ENCODE peak calls at places on chromosomes 12 and 14, in six cellular contexts. X is thoracic aorta, D is IMR-90, A is neural progenitor cell, H is H7, S is mucosa of descending colon. L is an unnamed sample.

GRCh38 chr12:52741378-52742195 is 35.6 kb downstream of the KRT76 start:
- DNase-seq in X (no peak), D (peak; percentile 46), A (peak; percentile 91), H (peak; percentile 87), S (peak; percentile 84), L (peak; percentile 55)

GRCh38 chr12:32586390-32586789 is 92.7 kb upstream of the DNM1L start:
- DNase-seq in X (no peak), D (peak; percentile 54), A (no peak), H (no peak), S (no peak), L (peak; percentile 84)

GRCh38 chr12:114809132-114809531 is 125.2 kb upstream of the TBX3 start:
- DNase-seq in X (no peak), D (no peak), A (no peak), H (no peak), S (no peak), L (no peak)

GRCh38 chr12:115199831-115200230 is 515.9 kb upstream of the TBX3 start:
- DNase-seq in X (no peak), D (peak; percentile 80), A (no peak), H (no peak), S (no peak), L (peak; percentile 7)

GRCh38 chr12:39074063-39074462 is 168.7 kb upstream of the CPNE8 start:
- DNase-seq in X (no peak), D (no peak), A (no peak), H (no peak), S (no peak), L (peak; percentile 33)

GRCh38 chr14:36254020-36254614 is 66.3 kb downstream of the MBIP start:
- DNase-seq in X (no peak), D (peak; percentile 19), A (peak; percentile 44), H (no peak), S (no peak), L (peak; percentile 25)

GRCh38 chr14:59020382-59020781 is 168.1 kb upstream of the DAAM1 start:
- DNase-seq in X (no peak), D (peak; percentile 46), A (peak; percentile 27), H (no peak), S (peak; percentile 47), L (peak; percentile 38)

GRCh38 chr12:19856389-19856788 is 417.1 kb downstream of the AEBP2 start:
- DNase-seq in X (no peak), D (peak; percentile 24), A (no peak), H (no peak), S (no peak), L (no peak)

GRCh38 chr12:101475751-101476305 is 692 bp downstream of the SPIC start:
- DNase-seq in X (no peak), D (no peak), A (no peak), H (no peak), S (no peak), L (no peak)

GRCh38 chr12:19288603-19289244 is 150.6 kb upstream of the AEBP2 start:
- DNase-seq in X (no peak), D (peak; percentile 44), A (peak; percentile 37), H (peak; percentile 36), S (no peak), L (peak; percentile 59)

GRCh38 chr12:42143401-42144173 is 1.1 kb downstream of the GXYLT1 start:
- DNase-seq in X (no peak), D (peak; percentile 28), A (peak; percentile 9), H (peak; percentile 20), S (peak; percentile 21), L (peak; percentile 33)

GRCh38 chr12:109606261-109607028 is 32.9 kb downstream of the MVK start:
- DNase-seq in X (no peak), D (no peak), A (peak; percentile 98), H (peak; percentile 92), S (no peak), L (no peak)

GRCh38 chr12:63394994-63395393 is 244.0 kb upstream of the AVPR1A start:
- DNase-seq in X (no peak), D (no peak), A (no peak), H (no peak), S (no peak), L (no peak)

GRCh38 chr14:68970096-68970612 is 8.9 kb downstream of the ACTN1 start:
- DNase-seq in X (no peak), D (no peak), A (no peak), H (no peak), S (peak; percentile 7), L (no peak)

GRCh38 chr12:75646329-75646940 is 135.0 kb upstream of the KRR1 start:
- DNase-seq in X (no peak), D (peak; percentile 24), A (no peak), H (no peak), S (no peak), L (no peak)

GRCh38 chr14:65574611-65575010 is 162.1 kb downstream of the FUT8 start:
- DNase-seq in X (no peak), D (no peak), A (no peak), H (no peak), S (no peak), L (no peak)

GRCh38 chr12:62273724-62274380 is 13.6 kb downstream of the USP15 start:
- DNase-seq in X (no peak), D (no peak), A (no peak), H (no peak), S (no peak), L (no peak)

GRCh38 chr14:32940066-32940651 is 1.5 kb downstream of the NPAS3 start:
- DNase-seq in X (no peak), D (no peak), A (peak; percentile 16), H (peak; percentile 25), S (peak; percentile 8), L (peak; percentile 29)

GRCh38 chr12:22334696-22335290 is at the start of gene ST8SIA1:
- DNase-seq in X (no peak), D (no peak), A (peak; percentile 73), H (peak; percentile 81), S (peak; percentile 46), L (no peak)

GRCh38 chr12:56046027-56046780 is 4.5 kb downstream of the RPS26 start:
- DNase-seq in X (no peak), D (no peak), A (no peak), H (no peak), S (no peak), L (no peak)

GRCh38 chr12:20189767-20190166 is 178.6 kb upstream of the PDE3A start:
- DNase-seq in X (no peak), D (no peak), A (peak; percentile 71), H (no peak), S (no peak), L (no peak)

GRCh38 chr12:31740618-31741017 is 11.8 kb upstream of the AMN1 start:
- DNase-seq in X (no peak), D (no peak), A (no peak), H (no peak), S (no peak), L (no peak)

DNA sequence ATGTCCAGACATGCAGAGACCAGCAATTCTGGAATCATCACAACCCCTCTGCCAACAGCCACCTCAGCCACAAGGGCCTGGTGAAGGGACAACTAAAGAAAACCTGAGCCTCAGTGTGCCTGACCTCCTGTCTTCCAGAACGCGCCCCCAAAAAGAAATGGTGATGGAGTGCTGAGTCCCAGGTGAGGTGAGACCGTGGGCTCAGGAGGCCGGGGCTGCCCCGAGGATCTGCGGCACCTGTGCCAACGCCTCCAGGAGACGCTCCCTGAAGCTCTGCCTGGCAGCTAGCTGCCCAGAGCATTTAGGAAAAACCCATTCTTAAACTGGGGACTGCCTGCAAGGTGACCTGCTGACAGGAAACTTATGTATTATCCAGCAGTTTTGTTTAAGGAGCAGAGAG is 51.2 kb downstream of the CDC42BPB start:
- DNase-seq in X (no peak), D (no peak), A (no peak), H (no peak), S (no peak), L (no peak)
- H3K36me3 ChIP-seq in X (peaks cover 17% of the 10 kb centered on the region), D (peaks cover 52% of the 10 kb centered on the region), A (no peaks in the 10 kb centered on the region), H (peaks cover 2% of the 10 kb centered on the region), S (no peaks in the 10 kb centered on the region), L (peaks cover 40% of the 10 kb centered on the region)

DNA sequence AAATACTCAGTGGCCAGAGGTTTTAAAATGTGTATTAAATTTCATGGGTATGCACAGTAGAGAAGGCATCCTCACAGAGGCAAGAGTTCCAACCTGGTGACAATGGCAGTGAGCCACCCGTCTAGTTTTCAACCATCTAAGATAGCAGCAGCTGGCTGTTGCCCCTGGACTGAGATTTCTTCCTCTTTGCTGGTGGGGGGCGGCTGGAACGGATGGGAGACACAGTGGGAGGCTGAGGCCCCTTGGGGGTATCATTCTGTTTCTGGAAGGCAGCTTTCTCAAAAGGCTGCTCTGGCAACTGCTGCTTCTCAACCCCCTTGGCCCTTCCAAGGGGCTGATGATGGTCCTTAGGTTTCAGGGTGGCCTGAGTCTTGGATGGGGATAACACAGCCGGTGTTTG is 1.0 kb upstream of the IFFO1 start:
- DNase-seq in X (no peak), D (no peak), A (no peak), H (no peak), S (no peak), L (no peak)
- H3K36me3 ChIP-seq in X (peaks cover 27% of the 10 kb centered on the region), D (peaks cover 33% of the 10 kb centered on the region), A (no peaks in the 10 kb centered on the region), H (peaks cover 36% of the 10 kb centered on the region), S (peaks cover 12% of the 10 kb centered on the region), L (peaks cover 31% of the 10 kb centered on the region)

GRCh38 chr14:75198291-75198933 is 22.0 kb upstream of the TMED10 start:
- DNase-seq in X (no peak), D (no peak), A (no peak), H (no peak), S (peak; percentile 47), L (no peak)

GRCh38 chr14:75200451-75200850 is 24.0 kb upstream of the TMED10 start:
- DNase-seq in X (no peak), D (no peak), A (no peak), H (no peak), S (peak; percentile 88), L (peak; percentile 93)

GRCh38 chr14:75196468-75196867 is 20.1 kb upstream of the TMED10 start:
- DNase-seq in X (no peak), D (no peak), A (no peak), H (no peak), S (peak; percentile 51), L (no peak)

GRCh38 chr14:75197338-75197737 is 20.9 kb upstream of the TMED10 start:
- DNase-seq in X (no peak), D (no peak), A (no peak), H (no peak), S (no peak), L (no peak)

DNA sequence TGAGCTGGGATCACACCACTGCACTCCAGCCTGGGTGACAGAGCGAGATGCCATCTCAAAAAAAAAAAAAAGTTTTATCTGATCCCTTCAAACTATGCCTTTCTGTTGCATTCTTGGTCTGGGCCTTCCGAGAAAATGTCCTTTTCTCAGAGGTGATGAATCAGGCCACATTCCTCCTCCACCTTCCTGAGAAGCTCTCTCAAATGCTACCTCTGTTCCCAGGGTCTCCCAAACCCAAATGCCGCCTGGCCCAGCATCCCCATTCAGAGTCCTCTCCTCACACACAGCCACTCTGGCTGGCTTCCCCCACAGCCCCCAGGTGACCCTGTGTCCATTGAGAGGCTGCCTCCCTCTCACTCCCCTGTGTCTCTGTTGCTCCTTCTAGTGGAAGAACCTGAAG is 19.7 kb upstream of the TMED10 start:
- DNase-seq in X (no peak), D (no peak), A (no peak), H (no peak), S (no peak), L (no peak)
- H3K36me3 ChIP-seq in X (no peaks in the 10 kb centered on the region), D (no peaks in the 10 kb centered on the region), A (no peaks in the 10 kb centered on the region), H (no peaks in the 10 kb centered on the region), S (no peaks in the 10 kb centered on the region), L (no peaks in the 10 kb centered on the region)

DNA sequence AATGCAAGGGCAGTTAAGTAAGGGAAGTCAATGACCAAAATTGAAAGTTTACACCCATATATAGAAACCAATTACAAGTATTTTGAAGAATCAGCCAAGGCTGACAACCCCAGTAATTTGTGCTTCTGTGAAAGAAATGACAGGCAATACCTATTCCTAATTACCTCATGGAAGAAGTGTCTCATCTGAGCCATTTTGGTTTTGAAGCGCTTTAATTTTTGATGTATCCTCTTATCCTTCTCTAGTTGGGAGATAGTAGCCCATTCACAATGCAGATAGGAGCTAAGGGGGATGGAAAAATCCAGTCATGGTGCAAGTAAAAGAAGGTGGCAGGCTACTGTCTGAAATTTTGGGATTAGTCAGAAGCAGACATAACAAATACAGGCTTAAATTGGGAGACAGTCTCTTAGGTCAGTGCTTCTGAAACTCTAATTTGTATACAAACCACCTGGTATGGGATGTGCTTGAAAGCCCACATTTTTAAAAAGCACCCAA is 30.4 kb upstream of the SUPT16H start:
- DNase-seq in X (no peak), D (no peak), A (no peak), H (no peak), S (no peak), L (no peak)
- H3K36me3 ChIP-seq in X (peaks cover 56% of the 10 kb centered on the region), D (peaks cover 49% of the 10 kb centered on the region), A (peaks cover 30% of the 10 kb centered on the region), H (peaks cover 39% of the 10 kb centered on the region), S (peaks cover 6% of the 10 kb centered on the region), L (peaks cover 21% of the 10 kb centered on the region)

L was measured in bronchial epithelial cell.